ENCODE peak calls at places on chromosomes 7 and 10, in six cellular contexts. C, S, Z, Y, Q and W are unnamed samples.

GRCh38 chr10:46325021-46325420 is 38.2 kb downstream of the ANTXRL start:
- DNase-seq in Z (no peak), C (no peak), Q (no peak), S (peak; percentile 23), Y (no peak), W (no peak)

GRCh38 chr10:11058965-11059364 is 41.3 kb downstream of the CELF2 start:
- DNase-seq in Y (no peak), Q (no peak), Z (no peak), C (no peak), S (no peak), W (peak; percentile 63)

GRCh38 chr7:102061981-102062390 is 224.7 kb upstream of the SH2B2 start:
- DNase-seq in Z (no peak), Q (peak; percentile 18), C (no peak), S (no peak), Y (no peak), W (peak; percentile 88)

GRCh38 chr10:25294032-25294926 is 119.5 kb downstream of the GPR158 start:
- DNase-seq in Z (no peak), Q (no peak), S (no peak), Y (no peak), C (no peak), W (peak; percentile 29)

GRCh38 chr7:132500727-132501410 is 75.4 kb downstream of the PLXNA4 start:
- DNase-seq in Y (peak; percentile 27), S (no peak), Q (peak; percentile 50), Z (no peak), C (no peak), W (no peak)

GRCh38 chr10:31099664-31100063 is 68.0 kb upstream of the ZNF438 start:
- DNase-seq in Y (no peak), S (no peak), C (no peak), Q (peak; percentile 30), Z (no peak), W (peak; percentile 93)

GRCh38 chr10:17075510-17075909 is 54.1 kb downstream of the CUBN start:
- DNase-seq in Y (peak; percentile 88), S (peak; percentile 93), Z (no peak), C (no peak), Q (no peak), W (peak; percentile 77)

GRCh38 chr10:777913-778479 is 88.5 kb upstream of the DIP2C start:
- DNase-seq in Q (no peak), Y (no peak), S (no peak), Z (no peak), C (no peak), W (no peak)

GRCh38 chr10:3178070-3178469 is 5.5 kb upstream of the PITRM1 start:
- DNase-seq in S (no peak), Z (no peak), Q (no peak), C (no peak), Y (no peak), W (no peak)

GRCh38 chr7:55127622-55128081 is 108.8 kb downstream of the EGFR start:
- DNase-seq in Q (no peak), C (no peak), Y (no peak), Z (no peak), S (no peak), W (no peak)

GRCh38 chr10:107865691-107866090 is 701.2 kb upstream of the SORCS1 start:
- DNase-seq in S (no peak), Z (no peak), C (no peak), Y (no peak), Q (no peak), W (no peak)

GRCh38 chr10:28120795-28121194 is 121.9 kb upstream of the ODAD2 start:
- DNase-seq in Y (no peak), C (no peak), Z (no peak), Q (no peak), S (no peak), W (no peak)

GRCh38 chr10:26780793-26781601 is 79.8 kb downstream of the ABI1 start:
- DNase-seq in Y (peak; percentile 77), Z (no peak), S (peak; percentile 96), C (no peak), Q (no peak), W (peak; percentile 89)

GRCh38 chr7:43467406-43467805 is 115.5 kb upstream of the STK17A start:
- DNase-seq in C (no peak), Q (no peak), S (peak; percentile 23), Z (no peak), Y (peak; percentile 18), W (no peak)